ENCODE peak calls at places on chromosomes 16 and 17, in six cellular contexts. V is AG09319, K is fibroblast of lung, B is B cell, M is astrocyte of the spinal cord, H is lower leg skin. R is an unnamed sample.

GRCh38 chr16:65281636-65282035 is 159.8 kb upstream of the CDH11 start:
- DNase-seq in V (no peak), K (no peak), B (no peak), M (no peak), H (no peak), R (no peak)

GRCh38 chr17:65783845-65784334 is 222.4 kb upstream of the AXIN2 start:
- DNase-seq in V (peak; percentile 54), K (peak; percentile 92), B (no peak), M (peak; percentile 95), H (no peak), R (no peak)

GRCh38 chr17:60766778-60767190 is 89.1 kb downstream of the BCAS3 start:
- DNase-seq in V (no peak), K (no peak), B (no peak), M (no peak), H (no peak), R (no peak)

GRCh38 chr17:42459983-42460300 is 1.3 kb downstream of the ATP6V0A1 start:
- DNase-seq in V (peak; percentile 20), K (peak; percentile 58), B (no peak), M (peak; percentile 66), H (no peak), R (no peak)

GRCh38 chr17:31140127-31140526 is 45.4 kb downstream of the NF1 start:
- DNase-seq in V (no peak), K (no peak), B (no peak), M (no peak), H (no peak), R (no peak)

GRCh38 chr16:10922328-10923145 is 19.7 kb downstream of the DEXI start:
- DNase-seq in V (no peak), K (peak; percentile 36), B (no peak), M (no peak), H (no peak), R (no peak)

GRCh38 chr17:56830726-56831363 is 2.9 kb downstream of the C17orf67 start:
- DNase-seq in V (no peak), K (no peak), B (no peak), M (no peak), H (no peak), R (no peak)

GRCh38 chr16:47886631-47887415 is 269.0 kb downstream of the ABCC12 start:
- DNase-seq in V (no peak), K (peak; percentile 21), B (no peak), M (peak; percentile 76), H (no peak), R (no peak)

GRCh38 chr17:81553616-81554181 is 1.5 kb upstream of the FAAP100 start:
- DNase-seq in V (no peak), K (peak; percentile 94), B (no peak), M (peak; percentile 94), H (peak; percentile 28), R (no peak)

GRCh38 chr16:71303938-71304337 is 14.7 kb upstream of the CMTR2 start:
- DNase-seq in V (no peak), K (no peak), B (no peak), M (no peak), H (no peak), R (no peak)

GRCh38 chr17:1958134-1958881 is 66.8 kb downstream of the RTN4RL1 start:
- DNase-seq in V (peak; percentile 8), K (no peak), B (no peak), M (no peak), H (no peak), R (no peak)

GRCh38 chr16:85310868-85311585 is 198.8 kb upstream of the CIBAR2 start:
- DNase-seq in V (no peak), K (no peak), B (no peak), M (no peak), H (no peak), R (no peak)

GRCh38 chr17:70109497-70109896 is 34.5 kb downstream of the KCNJ16 start:
- DNase-seq in V (no peak), K (no peak), B (no peak), M (no peak), H (no peak), R (no peak)

GRCh38 chr17:83154311-83155127 is 75.1 kb downstream of the METRNL start:
- DNase-seq in V (no peak), K (no peak), B (no peak), M (no peak), H (peak; percentile 12), R (peak; percentile 62)

GRCh38 chr17:4301066-4301465 is 37.3 kb upstream of the ANKFY1 start:
- DNase-seq in V (no peak), K (no peak), B (no peak), M (no peak), H (no peak), R (no peak)

GRCh38 chr17:1143573-1143972 is 36.2 kb downstream of the ABR start:
- DNase-seq in V (no peak), K (peak; percentile 48), B (no peak), M (peak; percentile 26), H (no peak), R (no peak)

GRCh38 chr16:88633684-88634140 is 4.7 kb upstream of the IL17C start:
- DNase-seq in V (no peak), K (no peak), B (no peak), M (no peak), H (no peak), R (no peak)

DNA sequence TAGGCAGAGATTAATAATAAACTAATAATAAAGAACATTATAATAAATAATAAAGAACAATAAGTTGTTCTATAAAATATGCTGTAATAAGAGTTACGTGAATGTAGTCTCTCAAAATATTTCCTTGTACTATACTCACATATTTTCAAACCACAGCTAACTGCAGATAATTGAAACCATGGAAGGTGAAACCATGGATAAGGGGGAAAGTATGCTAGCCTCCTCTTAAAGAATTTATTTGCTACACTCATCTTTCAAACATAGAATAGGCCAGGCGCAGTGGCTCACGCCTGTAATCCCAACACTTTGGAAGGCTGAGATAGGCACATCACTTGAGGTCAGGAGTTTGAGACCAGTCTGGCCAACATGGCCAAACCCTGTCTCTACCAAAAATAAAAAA is 18.5 kb downstream of the CYTH1 start:
- DNase-seq in V (no peak), K (no peak), B (no peak), M (peak; percentile 56), H (no peak), R (no peak)
- TF ChIP-seq CTCF in V (no peak), K (no peak), B (no peak), M (no peak), H (no peak), R (no peak)

DNA sequence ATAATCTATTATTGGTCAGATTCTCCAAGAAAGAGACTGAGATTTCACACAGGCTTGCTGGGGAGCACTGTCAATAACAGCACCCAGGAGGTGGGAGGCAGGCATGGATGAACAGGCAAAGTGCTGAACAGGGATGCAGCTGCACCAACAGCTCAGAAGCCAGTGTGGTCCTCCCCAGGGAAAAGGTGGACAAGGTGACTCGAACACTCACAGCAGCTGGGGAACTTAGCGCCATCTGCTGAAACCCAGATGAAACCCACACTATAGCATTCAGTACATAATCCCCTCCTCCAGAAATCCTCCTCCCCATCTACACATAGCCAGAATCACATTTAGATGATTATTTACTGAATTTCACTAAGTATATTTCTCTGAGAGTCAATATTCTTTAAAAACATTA is 255.2 kb upstream of the WSB1 start:
- DNase-seq in V (no peak), K (no peak), B (no peak), M (no peak), H (no peak), R (no peak)
- TF ChIP-seq CTCF in V (no peak), K (no peak), B (no peak), M (no peak), H (no peak), R (no peak)

GRCh38 chr17:36124879-36125824 is 21.5 kb downstream of the CCL4 start:
- DNase-seq in V (no peak), K (no peak), B (no peak), M (no peak), H (no peak), R (no peak)
- TF ChIP-seq CTCF in V (no peak), K (no peak), B (no peak), M (no peak), H (no peak), R (peak; percentile 18)

GRCh38 chr17:41456206-41456605 is 11.0 kb downstream of the KRT32 start:
- DNase-seq in V (no peak), K (no peak), B (no peak), M (no peak), H (no peak), R (no peak)
- TF ChIP-seq CTCF in V (no peak), K (no peak), B (no peak), M (no peak), H (no peak), R (peak; percentile 40)

GRCh38 chr16:1327619-1327947 is 5.9 kb upstream of the BAIAP3 start:
- DNase-seq in V (no peak), K (no peak), B (no peak), M (no peak), H (no peak), R (no peak)

GRCh38 chr16:1332618-1333148 is 762 bp upstream of the BAIAP3 start:
- DNase-seq in V (no peak), K (no peak), B (no peak), M (no peak), H (no peak), R (no peak)

GRCh38 chr16:1331712-1332617 is 1.5 kb upstream of the BAIAP3 start:
- DNase-seq in V (peak; percentile 11), K (peak; percentile 32), B (peak; percentile 97), M (peak; percentile 36), H (no peak), R (no peak)

GRCh38 chr16:1330931-1331711 is 2.3 kb upstream of the BAIAP3 start:
- DNase-seq in V (no peak), K (no peak), B (no peak), M (no peak), H (no peak), R (no peak)

DNA sequence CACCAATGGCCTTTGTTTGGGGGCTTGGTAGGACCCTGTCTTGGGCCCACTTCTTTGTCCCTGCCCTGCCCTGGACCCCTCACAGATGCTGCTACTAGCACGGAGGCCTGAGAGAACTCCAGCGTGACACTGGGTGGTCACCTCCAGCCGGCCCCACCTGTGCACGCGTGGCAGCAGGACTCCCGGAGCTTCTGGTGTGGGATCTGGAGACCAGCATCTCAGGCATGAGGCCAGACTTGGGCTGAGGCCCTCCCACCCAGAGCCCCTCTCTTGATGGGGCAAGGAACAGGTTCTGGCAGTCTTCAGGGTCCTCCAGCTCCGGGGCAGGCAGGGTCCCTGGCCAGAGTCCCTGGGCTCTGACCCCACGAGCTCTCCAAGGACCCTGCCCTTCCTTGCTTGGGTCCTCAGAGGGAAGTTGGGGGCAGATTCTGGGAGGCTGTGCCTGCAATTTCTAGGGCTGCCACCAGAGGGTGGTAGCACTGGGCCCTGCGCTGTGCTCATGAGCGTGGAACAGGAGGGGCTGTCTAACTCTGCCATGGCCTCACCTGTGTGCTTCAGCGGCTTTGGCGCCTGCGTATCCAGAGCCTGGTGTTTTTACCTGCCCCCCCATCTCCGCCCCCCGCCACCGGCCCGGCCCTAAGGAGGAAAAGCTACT is 3.1 kb upstream of the BAIAP3 start:
- DNase-seq in V (no peak), K (no peak), B (no peak), M (no peak), H (no peak), R (no peak)
- TF ChIP-seq CTCF in V (peak; percentile 31), K (peak; percentile 21), B (peak; percentile 50), M (peak; percentile 63), H (no peak), R (peak; percentile 71)

GRCh38 chr17:27354491-27355081 is 60.7 kb downstream of the WSB1 start:
- DNase-seq in V (no peak), K (no peak), B (no peak), M (no peak), H (no peak), R (no peak)
- TF ChIP-seq CTCF in V (no peak), K (no peak), B (no peak), M (no peak), H (no peak), R (no peak)